ENCODE peak calls at places on chromosomes 2 and 18, in six cellular contexts. A is SW 1271, Q is AG10803, F is memory B cell, X is LoVo, T is GDM1. B is an unnamed sample.

GRCh38 chr2:200482194-200482593 is 27.7 kb downstream of the KCTD18 start:
- DNase-seq in X (no peak), Q (no peak), T (no peak), A (no peak), F (no peak), B (no peak)

GRCh38 chr2:102950547-102950946 is 188.7 kb downstream of the TMEM182 start:
- DNase-seq in Q (no peak), A (no peak), X (no peak), T (no peak), F (no peak), B (no peak)

GRCh38 chr2:48774251-48774650 is 18.7 kb upstream of the LHCGR start:
- DNase-seq in Q (no peak), T (no peak), X (no peak), F (no peak), A (no peak), B (no peak)

GRCh38 chr2:38685116-38685735 is 19.3 kb downstream of the GALM start:
- DNase-seq in F (no peak), Q (no peak), A (no peak), X (no peak), T (no peak), B (no peak)

GRCh38 chr18:30358545-30358944 is 684.0 kb downstream of the DSC3 start:
- DNase-seq in A (no peak), T (no peak), F (no peak), X (no peak), Q (no peak), B (no peak)

GRCh38 chr2:23533014-23533730 is 148.2 kb downstream of the KLHL29 start:
- DNase-seq in F (no peak), A (no peak), X (no peak), T (no peak), Q (no peak), B (no peak)

GRCh38 chr2:74886251-74886650 is 52.3 kb downstream of the HK2 start:
- DNase-seq in Q (no peak), X (no peak), F (no peak), A (no peak), T (no peak), B (no peak)

GRCh38 chr2:102619414-102620319 is at the start of gene SLC9A2:
- DNase-seq in A (peak), F (no peak), T (no peak), Q (no peak), X (peak), B (peak)

GRCh38 chr2:12070581-12070980 is 324.1 kb downstream of the LPIN1 start:
- DNase-seq in Q (peak), F (no peak), X (no peak), T (no peak), A (no peak), B (peak)

GRCh38 chr2:171317492-171318125 is 116.2 kb downstream of the METTL8 start:
- DNase-seq in A (no peak), F (no peak), X (no peak), Q (no peak), T (no peak), B (peak)

GRCh38 chr2:46161921-46162320 is 135.3 kb upstream of the EPAS1 start:
- DNase-seq in T (no peak), X (no peak), A (no peak), F (no peak), Q (no peak), B (no peak)

GRCh38 chr2:27496357-27497287 is at the start of gene GCKR:
- DNase-seq in F (no peak), X (no peak), Q (peak), A (no peak), T (no peak), B (no peak)

GRCh38 chr2:29293830-29294438 is 178.7 kb downstream of the CLIP4 start:
- DNase-seq in X (peak), A (no peak), F (no peak), Q (peak), T (no peak), B (peak)

GRCh38 chr2:51025942-51026574 is 5.9 kb downstream of the NRXN1 start:
- DNase-seq in T (no peak), X (no peak), Q (no peak), F (no peak), A (no peak), B (no peak)

GRCh38 chr18:1018211-1018651 is 113.6 kb downstream of the ADCYAP1 start:
- DNase-seq in A (no peak), T (no peak), X (no peak), F (no peak), Q (peak), B (no peak)

GRCh38 chr18:79275992-79276391 is 119.7 kb upstream of the NFATC1 start:
- DNase-seq in Q (no peak), F (no peak), X (no peak), A (no peak), T (peak), B (peak)

GRCh38 chr2:26807788-26808460 is 22.1 kb downstream of the CENPA start:
- DNase-seq in A (no peak), T (no peak), Q (peak), F (no peak), X (no peak), B (no peak)

GRCh38 chr2:81872043-81872442 is 1567.5 kb upstream of the LRRTM1 start:
- DNase-seq in Q (no peak), T (no peak), A (no peak), X (no peak), F (no peak), B (no peak)

GRCh38 chr2:241944821-241945220 is 75.3 kb downstream of the RTP5 start:
- DNase-seq in Q (no peak), X (no peak), F (no peak), A (no peak), T (no peak), B (no peak)

GRCh38 chr2:105496271-105496670 is 97.4 kb upstream of the FHL2 start:
- DNase-seq in X (no peak), Q (no peak), F (no peak), T (no peak), A (no peak), B (no peak)

B was measured in GM12865.